ENCODE peak calls at places on chromosomes 2 and 18, in eight cellular contexts. One of them, this sample, is unnamed.

GRCh38 chr2:241926541-241927311 is 57.2 kb downstream of the RTP5 start:
- DNase-seq in fibroblast of lung: no peak
- DNase-seq in heart right ventricle: no peak
- DNase-seq in lower lobe of right lung: peak; percentile 39
- DNase-seq in fibroblast of villous mesenchyme: no peak
- DNase-seq in mucosa of descending colon: no peak
- DNase-seq in tibial nerve: no peak
- DNase-seq in lung: no peak
- DNase-seq in this sample: no peak

GRCh38 chr2:219285894-219286425 is 6.8 kb downstream of the DNAJB2 start:
- DNase-seq in mucosa of descending colon: no peak
- DNase-seq in lower lobe of right lung: no peak
- DNase-seq in fibroblast of villous mesenchyme: peak; percentile 70
- DNase-seq in tibial nerve: peak; percentile 65
- DNase-seq in heart right ventricle: no peak
- DNase-seq in lung: no peak
- DNase-seq in fibroblast of lung: peak; percentile 48
- DNase-seq in this sample: peak; percentile 81

GRCh38 chr18:13616041-13616440 is 110.3 kb downstream of the FAM210A start:
- DNase-seq in tibial nerve: no peak
- DNase-seq in lung: peak; percentile 11
- DNase-seq in heart right ventricle: no peak
- DNase-seq in fibroblast of villous mesenchyme: no peak
- DNase-seq in mucosa of descending colon: no peak
- DNase-seq in lower lobe of right lung: no peak
- DNase-seq in fibroblast of lung: no peak
- DNase-seq in this sample: no peak

GRCh38 chr2:158984554-158985207 is 16.2 kb downstream of the TANC1 start:
- DNase-seq in tibial nerve: no peak
- DNase-seq in lower lobe of right lung: no peak
- DNase-seq in fibroblast of lung: no peak
- DNase-seq in heart right ventricle: peak; percentile 54
- DNase-seq in lung: no peak
- DNase-seq in mucosa of descending colon: no peak
- DNase-seq in fibroblast of villous mesenchyme: peak; percentile 15
- DNase-seq in this sample: no peak

GRCh38 chr2:241774419-241775222 is 2.0 kb upstream of the GAL3ST2 start:
- DNase-seq in tibial nerve: no peak
- DNase-seq in lower lobe of right lung: no peak
- DNase-seq in fibroblast of lung: peak; percentile 71
- DNase-seq in fibroblast of villous mesenchyme: peak; percentile 58
- DNase-seq in heart right ventricle: no peak
- DNase-seq in lung: peak; percentile 27
- DNase-seq in mucosa of descending colon: peak; percentile 88
- DNase-seq in this sample: peak; percentile 87

GRCh38 chr18:75285876-75286275 is 75.3 kb downstream of the TSHZ1 start:
- DNase-seq in lung: no peak
- DNase-seq in fibroblast of lung: no peak
- DNase-seq in fibroblast of villous mesenchyme: no peak
- DNase-seq in heart right ventricle: no peak
- DNase-seq in tibial nerve: no peak
- DNase-seq in lower lobe of right lung: no peak
- DNase-seq in mucosa of descending colon: no peak
- DNase-seq in this sample: no peak

GRCh38 chr2:202883987-202884675 is 12.6 kb upstream of the ICA1L start:
- DNase-seq in fibroblast of lung: peak; percentile 60
- DNase-seq in lower lobe of right lung: no peak
- DNase-seq in lung: no peak
- DNase-seq in tibial nerve: no peak
- DNase-seq in mucosa of descending colon: no peak
- DNase-seq in heart right ventricle: no peak
- DNase-seq in fibroblast of villous mesenchyme: peak; percentile 5
- DNase-seq in this sample: no peak

GRCh38 chr2:47403829-47404228 is 873 bp downstream of the MSH2 start:
- DNase-seq in fibroblast of villous mesenchyme: no peak
- DNase-seq in lower lobe of right lung: no peak
- DNase-seq in lung: no peak
- DNase-seq in tibial nerve: no peak
- DNase-seq in mucosa of descending colon: no peak
- DNase-seq in heart right ventricle: no peak
- DNase-seq in fibroblast of lung: no peak
- DNase-seq in this sample: peak; percentile 32

GRCh38 chr2:20634430-20635095 is 16.3 kb downstream of the HS1BP3 start:
- DNase-seq in tibial nerve: peak; percentile 57
- DNase-seq in fibroblast of villous mesenchyme: peak; percentile 62
- DNase-seq in lung: no peak
- DNase-seq in fibroblast of lung: peak; percentile 62
- DNase-seq in heart right ventricle: no peak
- DNase-seq in mucosa of descending colon: peak; percentile 55
- DNase-seq in lower lobe of right lung: peak; percentile 51
- DNase-seq in this sample: peak; percentile 85

GRCh38 chr2:176088048-176088936 is 4.2 kb upstream of the HOXD13 start:
- DNase-seq in lower lobe of right lung: peak; percentile 64
- DNase-seq in tibial nerve: peak; percentile 36
- DNase-seq in lung: no peak
- DNase-seq in fibroblast of lung: peak; percentile 34
- DNase-seq in mucosa of descending colon: peak; percentile 54
- DNase-seq in fibroblast of villous mesenchyme: peak; percentile 41
- DNase-seq in heart right ventricle: no peak
- DNase-seq in this sample: no peak

GRCh38 chr2:50538137-50538536 is 493.8 kb downstream of the NRXN1 start:
- DNase-seq in mucosa of descending colon: no peak
- DNase-seq in lower lobe of right lung: no peak
- DNase-seq in fibroblast of lung: peak; percentile 9
- DNase-seq in heart right ventricle: no peak
- DNase-seq in lung: no peak
- DNase-seq in fibroblast of villous mesenchyme: no peak
- DNase-seq in tibial nerve: no peak
- DNase-seq in this sample: no peak

GRCh38 chr2:233464531-233465240 is 101.9 kb downstream of the USP40 start:
- DNase-seq in lower lobe of right lung: peak; percentile 86
- DNase-seq in lung: peak; percentile 86
- DNase-seq in fibroblast of lung: no peak
- DNase-seq in fibroblast of villous mesenchyme: no peak
- DNase-seq in tibial nerve: no peak
- DNase-seq in heart right ventricle: no peak
- DNase-seq in mucosa of descending colon: no peak
- DNase-seq in this sample: peak; percentile 74

GRCh38 chr2:157463002-157463401 is 19.1 kb upstream of the CYTIP start:
- DNase-seq in fibroblast of lung: no peak
- DNase-seq in heart right ventricle: no peak
- DNase-seq in tibial nerve: no peak
- DNase-seq in lung: no peak
- DNase-seq in lower lobe of right lung: no peak
- DNase-seq in mucosa of descending colon: no peak
- DNase-seq in fibroblast of villous mesenchyme: no peak
- DNase-seq in this sample: no peak

GRCh38 chr2:197144183-197144582 is 166.4 kb downstream of the ANKRD44 start:
- DNase-seq in fibroblast of lung: no peak
- DNase-seq in fibroblast of villous mesenchyme: no peak
- DNase-seq in tibial nerve: no peak
- DNase-seq in lower lobe of right lung: no peak
- DNase-seq in lung: no peak
- DNase-seq in heart right ventricle: no peak
- DNase-seq in mucosa of descending colon: no peak
- DNase-seq in this sample: no peak

GRCh38 chr2:119475857-119476244 is 44.2 kb downstream of the TMEM37 start:
- DNase-seq in mucosa of descending colon: no peak
- DNase-seq in tibial nerve: no peak
- DNase-seq in lower lobe of right lung: no peak
- DNase-seq in fibroblast of villous mesenchyme: no peak
- DNase-seq in fibroblast of lung: no peak
- DNase-seq in lung: no peak
- DNase-seq in heart right ventricle: no peak
- DNase-seq in this sample: no peak

GRCh38 chr2:159010963-159011362 is 42.5 kb downstream of the TANC1 start:
- DNase-seq in heart right ventricle: no peak
- DNase-seq in fibroblast of villous mesenchyme: peak; percentile 58
- DNase-seq in lower lobe of right lung: no peak
- DNase-seq in fibroblast of lung: peak; percentile 66
- DNase-seq in lung: no peak
- DNase-seq in tibial nerve: no peak
- DNase-seq in mucosa of descending colon: no peak
- DNase-seq in this sample: no peak

GRCh38 chr18:8948471-8949149 is 153.9 kb upstream of the NDUFV2 start:
- DNase-seq in lung: no peak
- DNase-seq in mucosa of descending colon: no peak
- DNase-seq in tibial nerve: no peak
- DNase-seq in fibroblast of lung: peak; percentile 97
- DNase-seq in lower lobe of right lung: no peak
- DNase-seq in heart right ventricle: no peak
- DNase-seq in fibroblast of villous mesenchyme: peak; percentile 75
- DNase-seq in this sample: no peak

GRCh38 chr2:24771905-24772586 is 21.1 kb downstream of the PTRHD1 start:
- DNase-seq in heart right ventricle: no peak
- DNase-seq in tibial nerve: no peak
- DNase-seq in fibroblast of lung: peak; percentile 17
- DNase-seq in lower lobe of right lung: peak; percentile 68
- DNase-seq in fibroblast of villous mesenchyme: no peak
- DNase-seq in mucosa of descending colon: no peak
- DNase-seq in lung: peak; percentile 68
- DNase-seq in this sample: no peak

GRCh38 chr18:79477711-79478483 is 82.2 kb downstream of the NFATC1 start:
- DNase-seq in lung: no peak
- DNase-seq in fibroblast of villous mesenchyme: no peak
- DNase-seq in tibial nerve: no peak
- DNase-seq in fibroblast of lung: no peak
- DNase-seq in heart right ventricle: no peak
- DNase-seq in mucosa of descending colon: peak; percentile 32
- DNase-seq in lower lobe of right lung: no peak
- DNase-seq in this sample: peak; percentile 77

GRCh38 chr2:190261851-190262250 is 57.8 kb downstream of the HIBCH start:
- DNase-seq in fibroblast of lung: no peak
- DNase-seq in fibroblast of villous mesenchyme: no peak
- DNase-seq in mucosa of descending colon: no peak
- DNase-seq in tibial nerve: no peak
- DNase-seq in heart right ventricle: no peak
- DNase-seq in lung: no peak
- DNase-seq in lower lobe of right lung: no peak
- DNase-seq in this sample: no peak
- TF ChIP-seq CTCF in fibroblast of lung: no peak
- TF ChIP-seq CTCF in fibroblast of villous mesenchyme: no peak
- TF ChIP-seq CTCF in mucosa of descending colon: no peak
- TF ChIP-seq CTCF in tibial nerve: no peak
- TF ChIP-seq CTCF in heart right ventricle: no peak
- TF ChIP-seq CTCF in lung: no peak
- TF ChIP-seq CTCF in lower lobe of right lung: no peak
- TF ChIP-seq CTCF in this sample: no peak

DNA sequence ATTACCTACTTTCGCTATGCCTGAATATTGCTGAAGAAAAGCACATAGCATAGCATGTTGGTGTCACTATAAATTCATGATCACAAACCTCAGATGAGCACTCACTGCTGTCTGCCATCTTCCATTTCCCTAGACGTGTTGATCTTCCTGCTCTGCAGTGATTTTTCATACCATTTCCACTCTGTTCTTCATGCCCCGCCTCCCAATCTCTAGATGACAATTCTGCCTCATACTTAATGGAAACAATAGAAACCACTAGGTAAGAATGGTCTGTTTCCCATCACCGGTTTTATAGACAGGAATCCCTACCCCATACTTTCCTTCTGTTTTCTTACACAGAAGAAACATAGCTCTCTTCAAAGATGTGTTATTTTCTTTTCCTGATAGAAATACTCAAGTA is 63.8 kb downstream of the PIK3C3 start:
- DNase-seq in mucosa of descending colon: no peak
- DNase-seq in fibroblast of villous mesenchyme: no peak
- DNase-seq in heart right ventricle: no peak
- DNase-seq in lung: no peak
- DNase-seq in lower lobe of right lung: no peak
- DNase-seq in fibroblast of lung: no peak
- DNase-seq in tibial nerve: no peak
- DNase-seq in this sample: no peak
- TF ChIP-seq CTCF in mucosa of descending colon: no peak
- TF ChIP-seq CTCF in fibroblast of villous mesenchyme: no peak
- TF ChIP-seq CTCF in heart right ventricle: no peak
- TF ChIP-seq CTCF in lung: no peak
- TF ChIP-seq CTCF in lower lobe of right lung: no peak
- TF ChIP-seq CTCF in fibroblast of lung: no peak
- TF ChIP-seq CTCF in tibial nerve: no peak
- TF ChIP-seq CTCF in this sample: no peak

GRCh38 chr2:70767699-70768584 is at the start of gene ADD2:
- DNase-seq in tibial nerve: no peak
- DNase-seq in lower lobe of right lung: peak; percentile 43
- DNase-seq in fibroblast of lung: peak; percentile 62
- DNase-seq in lung: no peak
- DNase-seq in fibroblast of villous mesenchyme: peak; percentile 2
- DNase-seq in heart right ventricle: peak; percentile 19
- DNase-seq in mucosa of descending colon: peak; percentile 47
- DNase-seq in this sample: no peak
- TF ChIP-seq CTCF in tibial nerve: peak; percentile 17
- TF ChIP-seq CTCF in lower lobe of right lung: peak; percentile 18
- TF ChIP-seq CTCF in fibroblast of lung: peak; percentile 5
- TF ChIP-seq CTCF in lung: no peak
- TF ChIP-seq CTCF in fibroblast of villous mesenchyme: no peak
- TF ChIP-seq CTCF in heart right ventricle: peak; percentile 42
- TF ChIP-seq CTCF in mucosa of descending colon: no peak
- TF ChIP-seq CTCF in this sample: peak; percentile 61

DNA sequence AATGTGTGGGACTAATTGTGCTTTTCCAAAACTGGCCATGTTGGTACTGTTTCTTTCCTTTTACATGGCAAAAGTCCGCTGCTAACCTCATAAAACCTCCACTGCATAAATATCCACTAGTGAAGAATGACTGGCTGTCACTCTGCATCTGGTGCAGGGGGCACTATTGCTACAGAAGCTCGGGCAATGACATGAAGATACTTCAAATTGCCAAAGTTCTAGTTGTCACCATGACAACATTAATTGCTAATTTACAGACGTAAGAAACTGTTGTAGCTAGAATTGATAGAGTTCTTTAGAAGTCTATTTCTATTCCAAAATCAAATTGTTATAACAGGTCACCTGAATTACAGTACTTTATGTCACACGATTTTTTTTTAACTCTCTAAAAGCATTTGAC is 861 bp downstream of the CFAP210 start:
- DNase-seq in fibroblast of lung: no peak
- DNase-seq in mucosa of descending colon: no peak
- DNase-seq in heart right ventricle: no peak
- DNase-seq in tibial nerve: no peak
- DNase-seq in lower lobe of right lung: no peak
- DNase-seq in fibroblast of villous mesenchyme: no peak
- DNase-seq in lung: no peak
- DNase-seq in this sample: no peak
- TF ChIP-seq CTCF in fibroblast of lung: no peak
- TF ChIP-seq CTCF in mucosa of descending colon: no peak
- TF ChIP-seq CTCF in heart right ventricle: no peak
- TF ChIP-seq CTCF in tibial nerve: no peak
- TF ChIP-seq CTCF in lower lobe of right lung: peak; percentile 21
- TF ChIP-seq CTCF in fibroblast of villous mesenchyme: no peak
- TF ChIP-seq CTCF in lung: peak; percentile 2
- TF ChIP-seq CTCF in this sample: peak; percentile 68

DNA sequence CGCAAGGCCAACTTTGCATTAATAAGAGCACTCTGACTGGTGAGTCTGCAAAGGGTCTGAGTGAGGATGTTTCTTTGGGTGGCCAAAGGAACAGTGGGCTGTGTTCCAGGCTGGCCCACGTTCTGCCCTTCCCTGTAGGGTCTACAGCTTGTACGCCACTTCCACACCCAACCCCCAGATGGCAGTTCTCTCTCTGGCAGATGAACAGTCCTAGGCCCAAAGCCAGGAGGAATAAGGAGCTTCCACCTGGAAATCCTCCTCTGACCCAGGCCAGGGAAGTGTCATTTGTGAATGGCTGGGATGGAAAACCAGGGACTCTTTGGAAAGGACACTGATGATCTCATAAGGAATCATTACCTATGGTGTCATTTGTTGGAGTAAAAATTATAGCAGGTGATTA is 6.6 kb downstream of the OTOF start:
- DNase-seq in fibroblast of villous mesenchyme: no peak
- DNase-seq in tibial nerve: no peak
- DNase-seq in mucosa of descending colon: no peak
- DNase-seq in heart right ventricle: no peak
- DNase-seq in lower lobe of right lung: no peak
- DNase-seq in lung: no peak
- DNase-seq in fibroblast of lung: no peak
- DNase-seq in this sample: no peak
- TF ChIP-seq CTCF in fibroblast of villous mesenchyme: no peak
- TF ChIP-seq CTCF in tibial nerve: no peak
- TF ChIP-seq CTCF in mucosa of descending colon: no peak
- TF ChIP-seq CTCF in heart right ventricle: no peak
- TF ChIP-seq CTCF in lower lobe of right lung: no peak
- TF ChIP-seq CTCF in lung: no peak
- TF ChIP-seq CTCF in fibroblast of lung: no peak
- TF ChIP-seq CTCF in this sample: no peak

This sample was measured in chondrocyte.